ENCODE peak calls at places on chromosomes 2 and 18, in five cellular contexts. A, L, F, X and R are unnamed samples.

GRCh38 chr2:45192991-45193390 is 183.7 kb upstream of the SIX2 start:
- DNase-seq in L (no peak), X (no peak), A (no peak), F (no peak), R (no peak)

GRCh38 chr2:75528221-75528977 is 32.3 kb downstream of the EVA1A start:
- DNase-seq in L (no peak), X (no peak), F (no peak), A (no peak), R (no peak)

GRCh38 chr2:119914266-119914665 is 98.6 kb upstream of the EPB41L5 start:
- DNase-seq in X (no peak), L (peak; percentile 4), F (no peak), A (no peak), R (no peak)

GRCh38 chr2:64212801-64213321 is 68.6 kb upstream of the PELI1 start:
- DNase-seq in X (peak; percentile 55), A (no peak), F (peak; percentile 92), L (peak; percentile 41), R (no peak)

GRCh38 chr2:63678085-63678484 is 89.3 kb downstream of the MDH1 start:
- DNase-seq in L (no peak), A (no peak), X (no peak), F (no peak), R (no peak)

GRCh38 chr2:172449916-172450550 is 22.6 kb downstream of the ITGA6 start:
- DNase-seq in X (no peak), F (peak; percentile 47), L (no peak), A (no peak), R (no peak)

GRCh38 chr18:74532511-74533025 is 1.7 kb upstream of the CNDP1 start:
- DNase-seq in F (no peak), A (no peak), L (no peak), X (no peak), R (no peak)

GRCh38 chr2:23366720-23367119 is 18.3 kb upstream of the KLHL29 start:
- DNase-seq in X (no peak), F (peak; percentile 25), A (no peak), L (no peak), R (no peak)

GRCh38 chr18:4096501-4096900 is 358.6 kb downstream of the DLGAP1 start:
- DNase-seq in L (peak; percentile 67), X (no peak), A (no peak), F (peak; percentile 61), R (no peak)

GRCh38 chr18:26734760-26735159 is 130.7 kb downstream of the AQP4 start:
- DNase-seq in L (no peak), A (no peak), F (no peak), X (no peak), R (no peak)

GRCh38 chr2:237596518-237596855 is 6.0 kb upstream of the RAB17 start:
- DNase-seq in L (no peak), X (no peak), A (no peak), F (no peak), R (no peak)

GRCh38 chr2:99852376-99852934 is 289.9 kb downstream of the AFF3 start:
- DNase-seq in X (no peak), A (no peak), F (no peak), L (no peak), R (no peak)

GRCh38 chr2:28981016-28981441 is at the start of gene TOGARAM2:
- DNase-seq in L (peak; percentile 70), A (peak; percentile 80), F (no peak), X (no peak), R (peak; percentile 41)

DNA sequence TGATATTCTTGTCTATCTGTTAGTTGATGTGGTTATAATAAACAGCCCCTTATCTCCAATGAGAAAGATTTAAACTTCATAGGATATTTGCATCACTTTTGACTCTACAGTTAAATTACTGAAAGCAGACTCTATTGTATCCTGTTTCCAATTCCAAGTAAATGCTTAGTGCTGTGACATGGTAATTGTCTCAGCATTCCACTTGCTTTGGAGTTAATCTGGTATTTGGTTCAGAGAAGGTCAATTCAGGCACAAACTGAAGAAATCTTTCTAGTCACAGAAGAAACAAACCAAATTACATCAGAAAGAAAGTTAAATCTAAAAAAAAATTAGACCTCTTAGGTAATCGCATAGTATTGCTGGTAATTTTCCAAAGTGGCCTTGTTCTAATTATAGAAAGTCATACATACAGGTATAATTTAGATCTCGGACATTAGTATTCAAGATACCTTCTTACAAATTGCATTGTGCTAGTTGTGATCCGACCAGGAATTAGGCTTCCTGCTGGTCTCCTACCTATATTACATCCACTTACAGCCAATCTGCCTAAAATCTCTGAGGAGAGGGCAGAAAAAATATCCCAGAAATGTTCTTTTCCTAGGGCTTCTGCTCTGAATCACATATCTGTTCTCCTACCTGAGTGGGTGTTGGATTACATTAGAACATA is 314.9 kb upstream of the GULP1 start:
- DNase-seq in F (no peak), X (no peak), A (no peak), L (no peak), R (no peak)
- H3K4me3 ChIP-seq in F (no peak overlapping the region), X (no peak overlapping the region), A (no peak overlapping the region), L (no peak overlapping the region), R (no peak overlapping the region)

GRCh38 chr2:20012032-20012281 is 511 bp downstream of the MATN3 start:
- DNase-seq in F (no peak), A (no peak), X (no peak), L (no peak), R (no peak)
- H3K4me3 ChIP-seq in F (peak overlapping the region; percentile 11), A (peak overlapping the region; percentile 53), X (peak overlapping the region; percentile 52), L (no peak overlapping the region), R (peak overlapping the region; percentile 28)

GRCh38 chr2:227323818-227324217 is 1.2 kb upstream of the MFF start:
- DNase-seq in X (no peak), F (no peak), L (no peak), A (no peak), R (no peak)

GRCh38 chr2:227325056-227325823 is at the start of gene MFF:
- DNase-seq in X (peak; percentile 91), L (peak; percentile 96), F (peak; percentile 94), A (peak; percentile 95), R (peak; percentile 93)

GRCh38 chr2:227325824-227326195 is 759 bp downstream of the MFF start:
- DNase-seq in L (peak; percentile 52), A (peak; percentile 14), X (peak; percentile 69), F (peak; percentile 54), R (no peak)

GRCh38 chr2:227324671-227325055 is 388 bp upstream of the MFF start:
- DNase-seq in X (no peak), L (no peak), A (no peak), F (no peak), R (no peak)

GRCh38 chr2:227326783-227327182 is 1.7 kb downstream of the MFF start:
- DNase-seq in F (peak; percentile 6), A (no peak), L (no peak), X (no peak), R (no peak)
- H3K4me3 ChIP-seq in F (peak overlapping the region; percentile 86), A (no peak overlapping the region), L (peak overlapping the region; percentile 98), X (peak overlapping the region; percentile 90), R (no peak overlapping the region)

DNA sequence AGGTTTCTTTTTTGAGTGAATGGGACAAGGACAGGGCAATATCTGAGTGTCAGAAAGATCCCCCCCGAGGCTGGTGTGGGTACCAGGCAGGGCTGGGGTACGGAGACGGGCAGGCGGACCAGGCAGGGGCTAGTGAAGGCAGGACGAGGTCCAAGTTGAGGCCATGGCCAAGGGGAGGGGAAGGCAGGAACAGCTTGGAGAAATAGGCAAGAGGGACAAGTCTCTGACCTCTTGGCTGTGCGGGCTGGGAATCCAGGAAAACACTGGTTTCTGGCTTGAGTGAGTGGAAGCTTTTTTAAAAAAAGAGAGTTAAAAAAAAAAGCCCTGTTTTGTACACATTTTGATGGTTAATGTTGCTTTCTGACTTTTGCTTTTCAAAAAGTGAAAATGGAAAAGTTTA is 30.3 kb downstream of the ASAP2 start:
- DNase-seq in F (no peak), L (no peak), X (no peak), A (no peak), R (no peak)
- H3K4me3 ChIP-seq in F (no peak overlapping the region), L (no peak overlapping the region), X (no peak overlapping the region), A (no peak overlapping the region), R (no peak overlapping the region)

GRCh38 chr2:170878505-170878904 is 50.5 kb upstream of the GORASP2 start:
- DNase-seq in X (no peak), F (no peak), A (no peak), L (no peak), R (no peak)
- H3K4me3 ChIP-seq in X (no peak overlapping the region), F (no peak overlapping the region), A (no peak overlapping the region), L (no peak overlapping the region), R (no peak overlapping the region)